ENCODE peak calls at places on chromosomes 3 and 15, in nine cellular contexts. U is NCI-H1092 treated with DMSO at 0.1 percent for 48 hours; Z is C1 segment of cervical spinal cord; V is neural crest cell; Y is SK-N-DZ; M is tibial nerve; H is NT2/D1; O is stimulated activated CD4-positive, alpha-beta T cell treated with anti-CD3 and anti-CD28 coated beads, Interleukin-1b, Interleukin-23, amount 100 ng/mL, for 24 hours; C is dermis blood vessel endothelial cell. Q is an unnamed sample.

GRCh38 chr3:135736740-135737139 is 228.8 kb upstream of the PPP2R3A start:
- DNase-seq in U (no peak), Z (no peak), V (no peak), Y (no peak), M (no peak), H (peak), O (no peak), C (no peak), Q (peak)

GRCh38 chr15:66356359-66357236 is at the start of gene TIPIN:
- DNase-seq in U (peak), Z (peak), V (peak), Y (peak), M (peak), H (peak), O (peak), C (peak), Q (peak)

GRCh38 chr15:77603616-77604406 is 28.9 kb downstream of the LINGO1 start:
- DNase-seq in U (peak), Z (no peak), V (no peak), Y (no peak), M (no peak), H (no peak), O (no peak), C (no peak), Q (peak)

GRCh38 chr15:39744334-39745103 is 38.1 kb downstream of the FSIP1 start:
- DNase-seq in U (no peak), Z (no peak), V (no peak), Y (no peak), M (no peak), H (no peak), O (no peak), C (no peak), Q (no peak)

GRCh38 chr3:139764069-139764905 is 86.5 kb upstream of the NMNAT3 start:
- DNase-seq in U (no peak), Z (no peak), V (no peak), Y (no peak), M (no peak), H (no peak), O (no peak), C (no peak), Q (no peak)

GRCh38 chr3:15007681-15008141 is 57.4 kb downstream of the MRPS25 start:
- DNase-seq in U (peak), Z (no peak), V (no peak), Y (no peak), M (no peak), H (no peak), O (no peak), C (no peak), Q (no peak)

GRCh38 chr3:9944271-9944670 is 7.9 kb downstream of the PRRT3 start:
- DNase-seq in U (no peak), Z (no peak), V (no peak), Y (no peak), M (no peak), H (no peak), O (no peak), C (no peak), Q (no peak)

GRCh38 chr15:67185621-67186225 is 68.7 kb downstream of the AAGAB start:
- DNase-seq in U (no peak), Z (no peak), V (no peak), Y (no peak), M (no peak), H (no peak), O (no peak), C (no peak), Q (no peak)

GRCh38 chr3:60920519-60920918 is 330.7 kb downstream of the FHIT start:
- DNase-seq in U (no peak), Z (no peak), V (no peak), Y (no peak), M (no peak), H (no peak), O (no peak), C (no peak), Q (no peak)

GRCh38 chr3:71388535-71389120 is 194.9 kb downstream of the FOXP1 start:
- DNase-seq in U (no peak), Z (no peak), V (no peak), Y (no peak), M (no peak), H (no peak), O (no peak), C (no peak), Q (no peak)

GRCh38 chr3:112982710-112983109 is 7.8 kb upstream of the CD200R1 start:
- DNase-seq in U (no peak), Z (no peak), V (no peak), Y (no peak), M (no peak), H (no peak), O (no peak), C (no peak), Q (no peak)

GRCh38 chr3:55445551-55445950 is 41.6 kb downstream of the WNT5A start:
- DNase-seq in U (no peak), Z (no peak), V (no peak), Y (no peak), M (no peak), H (no peak), O (no peak), C (no peak), Q (no peak)

GRCh38 chr3:100737334-100737733 is 28.0 kb downstream of the TFG start:
- DNase-seq in U (no peak), Z (no peak), V (no peak), Y (no peak), M (no peak), H (peak), O (no peak), C (peak), Q (no peak)

GRCh38 chr15:73573572-73573971 is 59.6 kb downstream of the NPTN start:
- DNase-seq in U (no peak), Z (no peak), V (no peak), Y (no peak), M (no peak), H (no peak), O (no peak), C (peak), Q (no peak)

GRCh38 chr3:185405243-185405642 is 42.3 kb downstream of the MAP3K13 start:
- DNase-seq in U (no peak), Z (no peak), V (no peak), Y (no peak), M (no peak), H (no peak), O (no peak), C (no peak), Q (no peak)

GRCh38 chr15:49421991-49422390 is 1.1 kb upstream of the FGF7 start:
- DNase-seq in U (peak), Z (no peak), V (peak), Y (peak), M (peak), H (peak), O (no peak), C (peak), Q (peak)

GRCh38 chr15:44289352-44289790 is 852 bp downstream of the GOLM2 start:
- DNase-seq in U (peak), Z (no peak), V (no peak), Y (no peak), M (no peak), H (no peak), O (no peak), C (no peak), Q (no peak)

Q was measured in BE2C.